ENCODE peak calls at places on chromosomes 3 and 15, in nine cellular contexts. C is transverse colon, B is tibial nerve, D is mucosa of descending colon, W is GM12865, U is neural progenitor cell, S is left ventricle myocardium inferior, V is sigmoid colon, N is fibroblast of mammary gland. H is an unnamed sample.

GRCh38 chr15:34795267-34796081 is at the start of gene ACTC1:
- DNase-seq in C (no peak), B (no peak), D (no peak), W (no peak), U (peak), S (peak), V (peak), N (peak), H (peak)

GRCh38 chr15:71093089-71094024 is 21.9 kb upstream of the THSD4 start:
- DNase-seq in C (peak), B (no peak), D (peak), W (no peak), U (no peak), S (no peak), V (no peak), N (peak), H (no peak)

GRCh38 chr15:52220896-52221660 is 29.9 kb upstream of the GNB5 start:
- DNase-seq in C (no peak), B (no peak), D (no peak), W (peak), U (no peak), S (no peak), V (no peak), N (no peak), H (no peak)

GRCh38 chr3:171169866-171170265 is 143.3 kb upstream of the SLC2A2 start:
- DNase-seq in C (no peak), B (no peak), D (no peak), W (no peak), U (no peak), S (no peak), V (no peak), N (no peak), H (no peak)

GRCh38 chr15:79942656-79943481 is 28.1 kb downstream of the BCL2A1 start:
- DNase-seq in C (no peak), B (no peak), D (no peak), W (no peak), U (no peak), S (no peak), V (no peak), N (no peak), H (no peak)

GRCh38 chr15:90871097-90871715 is 2.8 kb downstream of the FURIN start:
- DNase-seq in C (peak), B (no peak), D (peak), W (peak), U (peak), S (peak), V (no peak), N (no peak), H (peak)

GRCh38 chr3:44321335-44321734 is 17.2 kb upstream of the TCAIM start:
- DNase-seq in C (no peak), B (no peak), D (peak), W (no peak), U (no peak), S (no peak), V (no peak), N (no peak), H (no peak)

GRCh38 chr3:16177962-16178627 is 3.6 kb downstream of the GALNT15 start:
- DNase-seq in C (peak), B (peak), D (peak), W (peak), U (peak), S (peak), V (peak), N (peak), H (peak)

GRCh38 chr15:25391971-25392733 is 46.7 kb downstream of the UBE3A start:
- DNase-seq in C (no peak), B (no peak), D (no peak), W (no peak), U (no peak), S (no peak), V (no peak), N (peak), H (no peak)

GRCh38 chr3:111668912-111669488 is 73.9 kb upstream of the ZBED2 start:
- DNase-seq in C (no peak), B (no peak), D (no peak), W (peak), U (peak), S (no peak), V (no peak), N (peak), H (no peak)

GRCh38 chr3:123997543-123997942 is 5.6 kb upstream of the ROPN1 start:
- DNase-seq in C (no peak), B (no peak), D (no peak), W (no peak), U (no peak), S (no peak), V (no peak), N (no peak), H (no peak)

GRCh38 chr15:77032647-77033416 is 37.9 kb downstream of the PSTPIP1 start:
- DNase-seq in C (peak), B (no peak), D (peak), W (no peak), U (no peak), S (no peak), V (peak), N (no peak), H (peak)

GRCh38 chr3:5198313-5198677 is 10.8 kb downstream of the EDEM1 start:
- DNase-seq in C (no peak), B (no peak), D (no peak), W (no peak), U (no peak), S (no peak), V (no peak), N (no peak), H (no peak)

GRCh38 chr3:65479967-65480366 is 558.8 kb downstream of the MAGI1 start:
- DNase-seq in C (no peak), B (no peak), D (no peak), W (no peak), U (no peak), S (no peak), V (no peak), N (peak), H (no peak)

GRCh38 chr3:143849854-143850549 is 1.7 kb upstream of the SLC9A9 start:
- DNase-seq in C (no peak), B (peak), D (peak), W (peak), U (no peak), S (no peak), V (no peak), N (peak), H (no peak)

GRCh38 chr15:40957581-40958051 is 4.3 kb downstream of the CHAC1 start:
- DNase-seq in C (peak), B (no peak), D (peak), W (no peak), U (no peak), S (peak), V (peak), N (no peak), H (no peak)

GRCh38 chr3:197083486-197083885 is 53.9 kb upstream of the MELTF start:
- DNase-seq in C (no peak), B (no peak), D (no peak), W (no peak), U (no peak), S (no peak), V (no peak), N (peak), H (no peak)

GRCh38 chr3:142628806-142629205 is 32.6 kb downstream of the PLS1 start:
- DNase-seq in C (no peak), B (no peak), D (no peak), W (peak), U (no peak), S (no peak), V (no peak), N (no peak), H (no peak)

GRCh38 chr3:69787436-69788168 is 48.3 kb downstream of the MITF start:
- DNase-seq in C (no peak), B (no peak), D (no peak), W (no peak), U (no peak), S (no peak), V (no peak), N (peak), H (no peak)

GRCh38 chr3:160163259-160163878 is 61.9 kb upstream of the C3orf80 start:
- DNase-seq in C (no peak), B (no peak), D (peak), W (peak), U (no peak), S (no peak), V (no peak), N (peak), H (no peak)

GRCh38 chr15:51104512-51104911 is 9.8 kb upstream of the TNFAIP8L3 start:
- DNase-seq in C (peak), B (peak), D (peak), W (no peak), U (peak), S (peak), V (peak), N (peak), H (no peak)

GRCh38 chr3:172646439-172647015 is 64.3 kb downstream of the NCEH1 start:
- DNase-seq in C (no peak), B (peak), D (peak), W (no peak), U (no peak), S (no peak), V (no peak), N (peak), H (no peak)

GRCh38 chr3:16474304-16474703 is 39.2 kb downstream of the RFTN1 start:
- DNase-seq in C (no peak), B (no peak), D (no peak), W (no peak), U (no peak), S (no peak), V (no peak), N (peak), H (no peak)

GRCh38 chr15:33810806-33811205 is 157.5 kb upstream of the CHRM5 start:
- DNase-seq in C (no peak), B (no peak), D (no peak), W (no peak), U (no peak), S (no peak), V (no peak), N (no peak), H (no peak)

GRCh38 chr3:37997321-37997720 is 6.7 kb downstream of the VILL start:
- DNase-seq in C (no peak), B (no peak), D (no peak), W (no peak), U (no peak), S (no peak), V (peak), N (no peak), H (peak)

GRCh38 chr3:100928638-100929428 is 64.4 kb downstream of the ABI3BP start:
- DNase-seq in C (no peak), B (peak), D (no peak), W (no peak), U (no peak), S (no peak), V (no peak), N (peak), H (no peak)

GRCh38 chr3:113514265-113514769 is 639 bp downstream of the SPICE1 start:
- DNase-seq in C (no peak), B (no peak), D (no peak), W (no peak), U (no peak), S (no peak), V (no peak), N (no peak), H (no peak)

GRCh38 chr3:85576091-85576690 is 617.4 kb downstream of the CADM2 start:
- DNase-seq in C (peak), B (peak), D (peak), W (peak), U (peak), S (no peak), V (peak), N (peak), H (no peak)

GRCh38 chr15:72824112-72824511 is 40.6 kb upstream of the ADPGK start:
- DNase-seq in C (no peak), B (no peak), D (no peak), W (no peak), U (no peak), S (no peak), V (no peak), N (no peak), H (no peak)

GRCh38 chr15:41465822-41466421 is 27.8 kb upstream of the ITPKA start:
- DNase-seq in C (no peak), B (no peak), D (peak), W (peak), U (peak), S (no peak), V (no peak), N (peak), H (no peak)

GRCh38 chr15:45164914-45165313 is 22.9 kb downstream of the SHF start:
- DNase-seq in C (no peak), B (no peak), D (no peak), W (no peak), U (no peak), S (no peak), V (no peak), N (no peak), H (no peak)

GRCh38 chr3:147699175-147699838 is 290.1 kb downstream of the ZIC1 start:
- DNase-seq in C (no peak), B (no peak), D (no peak), W (no peak), U (no peak), S (no peak), V (no peak), N (peak), H (no peak)

GRCh38 chr15:67968564-67969440 is 85.3 kb upstream of the PIAS1 start:
- DNase-seq in C (no peak), B (no peak), D (no peak), W (no peak), U (peak), S (no peak), V (no peak), N (no peak), H (no peak)

GRCh38 chr3:41131224-41131623 is 68.1 kb upstream of the CTNNB1 start:
- DNase-seq in C (no peak), B (no peak), D (no peak), W (no peak), U (no peak), S (no peak), V (no peak), N (no peak), H (no peak)

GRCh38 chr15:80831192-80831591 is 52.0 kb downstream of the CEMIP start:
- DNase-seq in C (no peak), B (no peak), D (no peak), W (no peak), U (no peak), S (no peak), V (no peak), N (no peak), H (no peak)

GRCh38 chr3:117719316-117719926 is 1009.8 kb downstream of the TUSC7 start:
- DNase-seq in C (no peak), B (no peak), D (peak), W (peak), U (peak), S (no peak), V (no peak), N (peak), H (no peak)

GRCh38 chr3:147472846-147473245 is 63.7 kb downstream of the ZIC1 start:
- DNase-seq in C (no peak), B (no peak), D (no peak), W (no peak), U (no peak), S (no peak), V (no peak), N (peak), H (no peak)

GRCh38 chr3:18019178-18019530 is 276.7 kb upstream of the TBC1D5 start:
- DNase-seq in C (no peak), B (no peak), D (no peak), W (no peak), U (no peak), S (no peak), V (no peak), N (no peak), H (no peak)

GRCh38 chr3:134885877-134886621 is 91.0 kb downstream of the EPHB1 start:
- DNase-seq in C (no peak), B (no peak), D (no peak), W (peak), U (no peak), S (no peak), V (no peak), N (peak), H (no peak)
- TF ChIP-seq CTCF in C (no peak), B (no peak), D (no peak), W (peak), U (peak), S (no peak), V (no peak), N (peak), H (no peak)

DNA sequence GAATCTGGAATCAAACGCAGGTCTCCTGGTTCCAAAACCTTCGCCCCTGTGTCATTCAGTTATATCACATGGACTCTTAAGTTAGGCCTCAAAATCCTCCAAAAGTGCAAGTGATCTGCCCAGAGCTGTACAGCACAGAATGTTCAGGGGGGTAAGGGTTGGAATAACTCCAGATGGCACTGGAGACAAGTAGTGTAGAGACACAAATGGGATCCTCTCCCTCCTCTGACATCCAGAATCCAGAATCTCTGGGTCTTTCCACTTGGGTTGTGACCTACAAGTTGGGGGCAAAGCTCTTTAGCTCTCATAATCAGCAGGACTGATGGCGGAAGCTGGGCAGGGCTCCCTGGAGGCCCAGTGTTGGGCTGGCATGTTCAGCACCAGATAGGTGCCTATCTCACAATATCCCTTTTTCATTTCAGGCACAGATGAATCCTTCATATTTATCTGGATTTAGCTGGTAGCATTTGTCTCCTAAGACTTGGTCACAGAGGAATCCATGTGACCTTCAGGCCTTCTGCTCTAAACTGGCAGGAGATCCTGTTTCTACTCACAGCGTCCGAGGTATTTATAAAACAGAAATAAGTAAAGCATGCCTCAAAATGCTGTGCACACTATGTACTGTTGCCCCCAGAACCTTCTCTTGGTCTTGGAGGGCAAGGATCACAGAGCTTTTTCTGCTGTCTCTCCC is 15.4 kb downstream of the ABHD2 start:
- DNase-seq in C (no peak), B (no peak), D (no peak), W (no peak), U (no peak), S (no peak), V (peak), N (no peak), H (no peak)
- H3K4me3 ChIP-seq in C (no peak), B (no peak), D (no peak), W (no peak), U (no peak), S (peak), V (no peak), N (no peak), H (no peak)

DNA sequence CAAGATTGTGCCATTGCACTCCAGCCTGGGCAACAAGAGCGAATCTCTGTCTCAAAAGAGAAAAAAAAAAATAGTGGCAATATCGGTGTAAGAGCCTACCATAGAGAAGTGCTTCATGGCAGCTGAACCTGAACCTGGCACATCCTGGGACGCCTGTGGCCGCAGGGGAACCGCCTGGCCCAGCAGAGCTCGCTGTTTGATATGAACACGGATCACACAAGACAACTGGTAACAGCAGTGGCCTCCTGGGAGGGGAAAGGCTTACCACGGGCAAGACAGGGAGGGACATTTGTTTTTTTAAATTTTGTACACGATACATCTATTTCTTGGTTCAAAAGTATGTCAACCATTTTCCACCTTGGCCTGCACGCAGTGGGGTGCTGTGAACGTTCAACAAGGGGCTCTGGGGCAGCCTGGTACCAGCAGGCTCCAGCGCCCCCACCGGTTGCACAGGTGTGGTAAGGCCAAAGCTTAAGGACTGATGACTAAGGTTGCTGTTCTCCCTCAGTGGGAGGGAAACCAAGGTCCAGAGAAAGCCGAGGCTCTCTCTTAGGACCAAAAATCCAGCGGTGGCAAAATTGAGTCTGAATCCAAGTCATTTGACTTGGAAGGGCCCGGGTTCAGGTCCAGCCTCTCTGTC is 21.7 kb upstream of the EPHB3 start:
- DNase-seq in C (no peak), B (no peak), D (no peak), W (no peak), U (no peak), S (no peak), V (peak), N (no peak), H (no peak)
- TF ChIP-seq CTCF in C (no peak), B (no peak), D (no peak), W (no peak), U (peak), S (no peak), V (no peak), N (no peak), H (no peak)

GRCh38 chr3:23377928-23378672 is 175.0 kb downstream of the UBE2E2 start:
- DNase-seq in C (no peak), B (no peak), D (no peak), W (peak), U (no peak), S (no peak), V (no peak), N (no peak), H (no peak)
- H3K4me3 ChIP-seq in C (no peak), B (no peak), D (no peak), W (no peak), U (no peak), S (no peak), V (no peak), N (no peak), H (no peak)

DNA sequence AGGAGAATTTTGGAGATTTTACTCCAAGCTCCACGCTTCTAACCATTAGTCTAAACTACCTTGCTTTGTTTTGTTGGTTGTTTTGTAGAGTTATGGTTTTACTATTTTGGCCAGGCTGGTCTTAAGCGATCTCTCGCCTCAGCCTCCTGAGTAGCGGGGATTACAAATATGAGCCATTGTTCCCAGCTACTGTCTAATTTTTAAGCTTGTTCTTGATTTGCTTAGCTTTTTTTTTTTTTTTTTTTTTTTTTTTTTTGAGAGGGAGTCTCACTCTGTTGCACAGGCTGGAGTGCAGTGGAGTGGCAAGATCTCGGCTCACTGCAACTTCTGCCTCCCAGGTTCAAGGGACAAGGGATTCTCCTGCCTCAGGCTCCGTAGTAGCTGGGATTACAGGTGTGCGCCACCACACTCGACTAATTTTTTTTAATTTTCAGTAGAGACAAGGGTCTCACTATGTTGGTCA is 28.5 kb downstream of the EFCAB12 start:
- DNase-seq in C (no peak), B (peak), D (no peak), W (peak), U (no peak), S (no peak), V (no peak), N (peak), H (no peak)
- TF ChIP-seq CTCF in C (no peak), B (no peak), D (no peak), W (no peak), U (no peak), S (peak), V (no peak), N (no peak), H (no peak)

GRCh38 chr3:107242579-107242978 is 134.7 kb upstream of the CCDC54 start:
- DNase-seq in C (no peak), B (no peak), D (no peak), W (no peak), U (no peak), S (no peak), V (no peak), N (no peak), H (no peak)

GRCh38 chr3:107241217-107241616 is 136.0 kb upstream of the CCDC54 start:
- DNase-seq in C (peak), B (no peak), D (peak), W (peak), U (peak), S (peak), V (no peak), N (peak), H (peak)

GRCh38 chr3:107238787-107239186 is 138.5 kb upstream of the CCDC54 start:
- DNase-seq in C (no peak), B (no peak), D (no peak), W (no peak), U (no peak), S (no peak), V (no peak), N (no peak), H (no peak)

GRCh38 chr3:107240183-107241091 is 136.8 kb upstream of the CCDC54 start:
- DNase-seq in C (peak), B (peak), D (peak), W (peak), U (peak), S (peak), V (peak), N (peak), H (peak)

DNA sequence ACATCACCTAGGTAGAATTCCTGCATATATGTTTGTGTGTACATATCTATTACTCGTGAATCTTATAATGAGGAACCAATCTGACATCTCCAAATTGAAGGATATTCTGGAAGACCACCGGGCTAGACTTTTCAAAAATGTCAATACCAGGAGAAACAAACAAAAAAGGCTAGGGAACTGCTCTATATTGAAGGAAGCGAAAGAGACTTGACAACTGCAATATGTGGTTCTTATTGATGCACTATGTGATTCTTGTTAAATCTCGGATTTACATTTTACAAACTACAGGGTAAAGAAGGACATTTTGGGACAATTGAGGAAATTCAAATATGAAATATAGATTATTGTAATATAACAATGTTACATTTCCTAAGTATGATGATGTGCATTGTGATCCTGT is 137.5 kb upstream of the CCDC54 start:
- DNase-seq in C (no peak), B (no peak), D (no peak), W (no peak), U (no peak), S (no peak), V (no peak), N (no peak), H (no peak)
- H3K4me3 ChIP-seq in C (peak), B (peak), D (no peak), W (no peak), U (peak), S (peak), V (peak), N (peak), H (peak)